ENCODE peak calls at places on chromosomes 2 and 18, in five cellular contexts. W is SK-N-SH, A is K562, P is HepG2, S is HCT116. Q is an unnamed sample.

GRCh38 chr2:205032093-205032551 is 486.8 kb downstream of the PARD3B start:
- DNase-seq in S (no peak), P (no peak), W (no peak), A (no peak), Q (no peak)

GRCh38 chr2:71455741-71456569 is 2.6 kb downstream of the DYSF start:
- DNase-seq in A (no peak), S (no peak), W (peak), P (peak), Q (no peak)

GRCh38 chr2:239444626-239445625 is 44.1 kb upstream of the HDAC4 start:
- DNase-seq in S (no peak), W (no peak), P (peak), A (no peak), Q (no peak)

GRCh38 chr18:10950876-10951630 is 198.3 kb downstream of the PIEZO2 start:
- DNase-seq in P (no peak), A (no peak), S (no peak), W (no peak), Q (no peak)

GRCh38 chr2:70988151-70988550 is 6.5 kb downstream of the TEX261 start:
- DNase-seq in W (no peak), S (no peak), A (no peak), P (no peak), Q (no peak)

GRCh38 chr2:209974566-209974965 is 27.9 kb upstream of the RPE start:
- DNase-seq in W (no peak), P (no peak), A (no peak), S (no peak), Q (no peak)

GRCh38 chr2:241391892-241392665 is 36.0 kb downstream of the FARP2 start:
- DNase-seq in S (peak), P (peak), A (peak), W (peak), Q (peak)

GRCh38 chr18:44039826-44040225 is 640.9 kb upstream of the SETBP1 start:
- DNase-seq in A (no peak), W (no peak), S (no peak), P (no peak), Q (no peak)

GRCh38 chr2:171089489-171089888 is 71.2 kb downstream of the TLK1 start:
- DNase-seq in A (no peak), P (peak), W (no peak), S (no peak), Q (no peak)

DNA sequence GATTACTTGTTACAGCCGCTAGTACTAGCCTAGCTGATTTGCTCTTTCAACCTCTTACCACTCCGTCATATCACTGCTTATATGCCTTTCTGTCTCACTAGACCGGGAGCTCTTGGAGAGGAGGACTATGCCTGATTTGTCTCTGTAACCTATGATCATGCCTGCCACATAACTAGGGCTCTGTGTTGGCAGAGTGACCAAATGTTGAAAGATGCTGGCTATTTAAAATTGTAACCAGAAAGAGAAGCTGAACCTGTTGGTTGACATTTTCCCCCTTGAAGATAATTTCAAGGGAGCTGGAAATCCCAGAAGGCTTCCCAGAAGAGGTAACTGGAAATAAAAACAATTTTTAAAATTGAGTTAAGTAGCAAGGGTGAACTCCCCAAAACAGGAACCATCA is 124.1 kb upstream of the MYCN start:
- DNase-seq in S (no peak), W (no peak), P (no peak), A (no peak), Q (no peak)
- TF ChIP-seq JUND in S (no peak), W (no peak), P (no peak), A (no peak), Q (no peak)

DNA sequence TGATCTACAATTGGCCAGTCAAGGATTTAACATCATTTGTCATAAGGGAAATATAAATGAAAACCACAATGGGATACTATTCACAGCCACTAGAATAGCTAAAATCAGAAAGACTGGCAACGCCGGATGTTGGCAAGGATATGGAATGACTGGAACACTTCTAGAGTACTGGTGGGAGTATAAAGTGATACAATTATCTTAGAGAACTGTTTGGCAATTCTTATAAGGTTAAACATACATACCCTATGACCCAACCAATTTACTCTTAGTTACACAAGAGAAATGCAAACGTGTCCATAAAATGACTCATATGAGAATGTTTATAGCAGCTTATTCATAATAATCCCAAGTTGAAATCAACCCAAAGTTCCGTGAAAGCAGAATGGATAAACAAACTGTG is 35.0 kb downstream of the MAPK4 start:
- DNase-seq in W (no peak), S (no peak), P (no peak), A (no peak), Q (no peak)
- TF ChIP-seq JUND in W (no peak), S (no peak), P (no peak), A (no peak), Q (no peak)

DNA sequence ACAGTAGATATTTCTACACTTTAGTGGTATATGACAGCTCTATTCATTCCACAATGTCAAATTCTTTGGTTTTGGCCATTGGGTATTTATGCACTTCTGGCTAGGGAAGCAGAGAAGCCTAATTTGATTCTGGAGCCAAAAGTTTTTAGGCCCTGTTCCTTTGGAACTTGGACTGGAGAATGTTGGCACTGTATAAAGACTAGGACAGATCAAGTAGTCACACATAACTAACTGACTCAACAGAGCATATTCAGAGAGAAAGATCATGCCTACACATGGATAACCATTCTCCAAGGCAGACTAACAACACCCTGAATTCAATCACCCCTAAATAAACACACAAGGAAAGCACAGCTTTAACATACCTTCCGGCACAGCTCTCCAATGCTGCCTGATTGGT is 62.9 kb downstream of the ARHGAP15 start:
- DNase-seq in P (no peak), S (no peak), A (no peak), W (no peak), Q (no peak)
- TF ChIP-seq JUND in P (no peak), S (no peak), A (no peak), W (no peak), Q (no peak)

GRCh38 chr2:144357623-144358400 is 162.1 kb downstream of the ZEB2 start:
- DNase-seq in A (peak), S (peak), W (no peak), P (peak), Q (peak)
- TF ChIP-seq JUND in A (peak), S (peak), W (peak), P (no peak), Q (no peak)

GRCh38 chr2:120815292-120815691 is 79.6 kb downstream of the GLI2 start:
- DNase-seq in S (no peak), A (no peak), W (no peak), P (no peak), Q (no peak)
- TF ChIP-seq JUND in S (no peak), A (no peak), W (no peak), P (no peak), Q (no peak)

DNA sequence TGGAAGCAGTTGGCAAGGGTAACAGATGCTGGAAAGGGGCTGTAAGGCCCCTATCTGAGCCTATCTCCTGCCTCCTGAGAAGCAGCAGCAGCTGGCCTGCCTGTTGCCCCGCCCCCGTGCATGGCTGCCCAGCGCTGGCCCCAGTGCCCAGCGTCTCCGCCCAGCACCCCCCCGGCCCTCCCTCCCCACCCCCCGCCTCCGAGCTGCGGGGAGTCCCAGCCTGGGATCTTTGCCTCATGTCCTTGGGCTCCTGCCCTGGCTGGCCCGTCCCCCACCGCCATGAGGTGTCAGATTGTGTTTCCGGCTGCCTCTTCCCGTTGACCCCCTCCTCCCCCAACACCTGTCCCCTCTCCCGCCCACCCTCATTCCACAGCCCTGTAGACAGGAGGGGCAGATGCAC is at the start of gene CHRND:
- DNase-seq in W (peak), P (peak), S (no peak), A (no peak), Q (no peak)
- TF ChIP-seq JUND in W (no peak), P (no peak), S (no peak), A (no peak), Q (no peak)

DNA sequence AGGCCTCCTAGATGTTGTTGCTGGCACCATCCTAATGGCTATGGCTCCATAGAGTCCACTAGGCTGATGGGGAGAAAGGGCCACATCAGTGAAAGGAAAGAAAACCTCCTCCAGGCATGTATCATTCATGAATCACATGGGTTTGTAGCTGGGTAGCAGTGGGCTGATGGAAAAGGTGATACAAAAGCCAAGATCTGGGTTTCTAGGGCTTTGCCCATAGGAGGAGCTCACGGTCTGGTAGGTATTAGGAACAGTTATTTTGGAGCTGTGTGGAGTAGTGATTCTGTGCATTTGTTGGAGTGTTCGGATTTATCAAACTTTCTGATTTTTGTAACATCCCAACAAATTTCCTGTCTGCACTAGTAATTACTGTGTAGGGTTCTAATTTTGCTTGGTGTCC is 259.2 kb downstream of the SLC4A3 start:
- DNase-seq in S (no peak), A (no peak), W (no peak), P (no peak), Q (peak)
- TF ChIP-seq JUND in S (no peak), A (no peak), W (no peak), P (no peak), Q (no peak)

Q was measured in T47D.